ENCODE peak calls at places on chromosomes 2 and 18, in six cellular contexts. R, B, K, T, J and Q are unnamed samples.

GRCh38 chr2:201786471-201786870 is 5.7 kb upstream of the ALS2 start:
- DNase-seq in J (no peak), R (no peak), B (no peak), K (no peak), T (no peak), Q (no peak)

GRCh38 chr2:53568463-53568862 is 199.1 kb upstream of the CHAC2 start:
- DNase-seq in T (no peak), B (no peak), R (no peak), J (no peak), K (no peak), Q (no peak)

GRCh38 chr2:157246212-157247067 is 11.1 kb upstream of the GALNT5 start:
- DNase-seq in K (no peak), R (no peak), J (peak), B (no peak), T (no peak), Q (no peak)

GRCh38 chr18:26655010-26655613 is 106.8 kb upstream of the KCTD1 start:
- DNase-seq in B (no peak), T (no peak), J (no peak), K (no peak), R (no peak), Q (no peak)

GRCh38 chr18:77061946-77062517 is 70.6 kb downstream of the MBP start:
- DNase-seq in J (peak), B (no peak), R (no peak), K (no peak), T (no peak), Q (no peak)

GRCh38 chr2:130393318-130393910 is 37.6 kb downstream of the PTPN18 start:
- DNase-seq in K (no peak), T (no peak), J (no peak), B (no peak), R (no peak), Q (no peak)

GRCh38 chr2:20178404-20179178 is 46.3 kb downstream of the SDC1 start:
- DNase-seq in K (no peak), J (no peak), T (no peak), R (no peak), B (peak), Q (no peak)

GRCh38 chr2:221262651-221263050 is 309.5 kb downstream of the EPHA4 start:
- DNase-seq in K (no peak), J (no peak), B (no peak), T (no peak), R (no peak), Q (no peak)

GRCh38 chr18:61333746-61334490 is 688 bp downstream of the CDH20 start:
- DNase-seq in K (no peak), T (no peak), R (no peak), B (no peak), J (peak), Q (no peak)

GRCh38 chr2:120379916-120380893 is 34.3 kb downstream of the INHBB start:
- DNase-seq in B (no peak), R (no peak), T (no peak), K (no peak), J (no peak), Q (no peak)

GRCh38 chr2:120576509-120577474 is 158.9 kb upstream of the GLI2 start:
- DNase-seq in J (no peak), T (peak), B (no peak), K (peak), R (no peak), Q (no peak)

GRCh38 chr18:10421859-10422258 is 32.6 kb upstream of the APCDD1 start:
- DNase-seq in T (no peak), J (no peak), B (no peak), R (no peak), K (no peak), Q (no peak)

GRCh38 chr2:231306791-231307440 is 88.6 kb upstream of the B3GNT7 start:
- DNase-seq in R (no peak), J (peak), B (no peak), K (no peak), T (no peak), Q (no peak)

GRCh38 chr2:152497481-152498052 is 162.6 kb downstream of the FMNL2 start:
- DNase-seq in K (no peak), R (no peak), J (no peak), T (no peak), B (no peak), Q (no peak)

GRCh38 chr2:119119999-119120710 is 38.4 kb downstream of the C1QL2 start:
- DNase-seq in R (no peak), K (no peak), T (no peak), B (no peak), J (no peak), Q (no peak)

GRCh38 chr2:16348821-16349515 is 316.7 kb downstream of the CYRIA start:
- DNase-seq in B (no peak), T (no peak), K (no peak), R (no peak), J (no peak), Q (no peak)

GRCh38 chr2:44553456-44553855 is 191.7 kb downstream of the CAMKMT start:
- DNase-seq in K (no peak), R (no peak), J (no peak), B (no peak), T (no peak), Q (no peak)

GRCh38 chr2:51710222-51710621 is 678.3 kb upstream of the NRXN1 start:
- DNase-seq in R (no peak), T (peak), K (no peak), J (peak), B (no peak), Q (no peak)

GRCh38 chr2:102059151-102059550 is 67.4 kb downstream of the IL1R2 start:
- DNase-seq in R (no peak), K (no peak), J (no peak), B (no peak), T (no peak), Q (no peak)

GRCh38 chr18:40867452-40867851 is 1087.6 kb upstream of the PIK3C3 start:
- DNase-seq in B (no peak), K (no peak), J (no peak), R (no peak), T (no peak), Q (no peak)

GRCh38 chr18:40863801-40864200 is 1091.2 kb upstream of the PIK3C3 start:
- DNase-seq in B (no peak), T (no peak), R (no peak), K (no peak), J (no peak), Q (no peak)

GRCh38 chr18:40864846-40865245 is 1090.2 kb upstream of the PIK3C3 start:
- DNase-seq in R (no peak), J (no peak), T (no peak), B (no peak), K (no peak), Q (no peak)

GRCh38 chr18:40866013-40866644 is 1088.9 kb upstream of the PIK3C3 start:
- DNase-seq in R (no peak), T (no peak), K (no peak), B (no peak), J (no peak), Q (no peak)

DNA sequence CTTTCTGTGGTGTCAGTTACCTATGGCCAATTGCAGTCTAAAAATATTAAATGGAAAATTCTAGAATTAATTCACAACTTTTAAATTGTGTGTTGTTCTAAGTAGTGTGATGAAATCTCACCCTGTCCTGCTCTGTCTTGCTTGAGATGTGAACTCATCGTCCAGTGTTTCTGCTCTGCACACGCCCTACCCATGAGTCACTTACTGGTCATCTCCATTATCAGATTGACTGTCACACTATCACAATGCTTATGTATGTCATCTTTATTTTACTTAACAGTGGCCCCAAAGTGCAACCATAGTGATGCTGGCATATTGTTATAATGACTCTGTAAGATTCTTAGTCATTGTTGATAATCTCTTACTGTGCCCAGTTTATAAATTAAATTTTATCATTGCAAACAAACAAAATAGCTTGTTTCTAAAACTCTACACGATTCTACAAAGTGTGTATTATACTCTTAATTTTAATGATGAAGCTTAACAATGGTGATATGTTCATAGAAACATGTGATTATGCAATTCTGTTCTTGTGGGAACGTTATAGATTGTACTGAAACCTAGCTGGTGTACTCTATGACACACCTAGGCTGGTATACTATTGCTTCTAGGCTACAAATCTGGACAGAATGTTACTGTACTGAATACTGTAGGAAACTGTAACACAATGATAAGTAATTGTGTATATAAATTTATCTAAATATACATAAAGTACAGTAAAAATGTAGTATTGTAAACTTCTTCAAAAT is 1086.8 kb upstream of the PIK3C3 start:
- DNase-seq in R (no peak), B (no peak), T (no peak), J (no peak), K (no peak), Q (no peak)
- H3K27ac ChIP-seq in R (no peak), B (no peak), T (no peak), J (no peak), K (no peak), Q (no peak)

DNA sequence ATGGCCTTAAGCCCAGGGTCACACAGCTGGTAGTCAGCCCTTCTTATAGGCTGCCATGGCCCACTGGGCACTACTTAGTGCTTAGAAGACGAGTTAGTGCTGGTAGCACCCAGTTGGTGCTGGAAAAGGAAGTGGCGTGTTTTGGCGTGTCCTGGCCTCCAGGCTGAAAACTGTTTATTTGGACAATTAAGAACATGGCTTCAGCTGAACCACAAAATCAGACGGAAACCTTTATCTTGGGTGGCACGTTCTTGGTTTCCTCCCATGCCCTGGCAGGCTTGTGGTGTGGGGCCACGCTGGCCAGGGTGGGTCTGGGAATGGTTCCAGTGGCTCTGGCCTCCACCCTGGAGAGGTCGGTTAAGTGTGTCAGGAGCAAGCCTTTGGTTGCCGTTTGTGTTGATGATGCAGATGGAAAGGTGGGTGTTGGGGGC is 141.5 kb upstream of the HAAO start:
- DNase-seq in B (no peak), K (no peak), R (no peak), J (no peak), T (no peak), Q (no peak)
- H3K27ac ChIP-seq in B (no peak), K (no peak), R (peak), J (no peak), T (no peak), Q (no peak)

GRCh38 chr2:203759692-203760365 is 53.4 kb downstream of the CD28 start:
- DNase-seq in K (no peak), T (no peak), R (no peak), B (no peak), J (no peak), Q (no peak)
- H3K27ac ChIP-seq in K (no peak), T (no peak), R (no peak), B (no peak), J (no peak), Q (no peak)

DNA sequence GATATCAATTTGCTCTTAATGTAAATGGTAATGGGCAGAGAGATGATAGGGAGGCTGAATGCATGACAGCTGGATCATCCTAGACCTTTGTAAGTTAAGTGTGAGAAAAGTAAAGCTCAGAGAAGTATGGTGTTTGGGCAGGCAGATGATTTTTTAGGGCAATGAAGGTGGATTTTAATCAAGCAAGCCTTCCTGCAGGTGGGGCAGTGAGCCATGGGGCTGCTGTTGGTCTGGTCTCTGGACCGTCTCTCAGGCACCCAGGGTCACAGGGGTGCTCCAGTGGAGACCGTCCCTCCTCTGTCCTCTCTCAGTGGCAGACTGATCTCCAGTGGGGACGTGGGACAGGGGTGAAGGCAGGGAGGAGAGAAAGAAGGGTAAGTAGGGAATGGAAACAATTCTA is 69.8 kb upstream of the STK17B start:
- DNase-seq in J (no peak), R (no peak), K (no peak), T (no peak), B (no peak), Q (no peak)
- H3K27ac ChIP-seq in J (no peak), R (no peak), K (no peak), T (no peak), B (peak), Q (peak)

DNA sequence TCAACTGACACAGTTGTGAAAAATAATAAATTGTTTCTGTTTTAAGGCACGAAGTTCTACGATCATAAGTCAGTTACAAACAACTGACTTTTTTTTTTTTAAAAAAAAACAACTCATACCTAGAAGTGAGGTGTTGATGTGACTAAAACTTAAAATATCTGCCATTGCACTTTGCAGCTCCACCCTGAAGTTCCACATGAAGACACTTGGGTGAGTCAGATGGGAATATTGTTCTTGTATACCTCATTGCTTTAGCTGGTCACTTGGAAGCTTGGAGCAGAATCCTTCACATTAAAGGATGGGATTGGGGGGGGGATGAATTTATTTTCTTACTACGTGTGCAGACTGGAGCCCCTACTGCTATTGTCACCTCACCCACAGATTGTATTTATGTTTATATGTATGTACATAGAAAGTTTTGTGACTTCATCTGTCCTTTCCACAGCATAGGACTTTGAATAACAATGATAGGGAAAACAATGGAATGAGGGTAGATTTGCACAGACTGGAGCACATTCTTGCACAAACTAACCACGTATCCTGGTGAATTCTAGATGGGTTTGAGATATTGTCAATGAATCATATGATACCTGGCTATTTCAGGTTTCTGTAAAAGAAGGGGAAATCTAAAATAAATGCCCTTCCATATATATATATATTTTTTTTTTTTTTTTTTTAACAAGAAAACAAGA is 57.9 kb upstream of the ARHGAP15 start:
- DNase-seq in J (no peak), T (no peak), B (no peak), R (no peak), K (no peak), Q (no peak)
- H3K27ac ChIP-seq in J (no peak), T (no peak), B (no peak), R (no peak), K (no peak), Q (no peak)

GRCh38 chr2:31764169-31764568 is 183.4 kb upstream of the SRD5A2 start:
- DNase-seq in R (no peak), B (no peak), J (no peak), K (no peak), T (no peak), Q (no peak)
- H3K27ac ChIP-seq in R (no peak), B (no peak), J (no peak), K (no peak), T (no peak), Q (no peak)

DNA sequence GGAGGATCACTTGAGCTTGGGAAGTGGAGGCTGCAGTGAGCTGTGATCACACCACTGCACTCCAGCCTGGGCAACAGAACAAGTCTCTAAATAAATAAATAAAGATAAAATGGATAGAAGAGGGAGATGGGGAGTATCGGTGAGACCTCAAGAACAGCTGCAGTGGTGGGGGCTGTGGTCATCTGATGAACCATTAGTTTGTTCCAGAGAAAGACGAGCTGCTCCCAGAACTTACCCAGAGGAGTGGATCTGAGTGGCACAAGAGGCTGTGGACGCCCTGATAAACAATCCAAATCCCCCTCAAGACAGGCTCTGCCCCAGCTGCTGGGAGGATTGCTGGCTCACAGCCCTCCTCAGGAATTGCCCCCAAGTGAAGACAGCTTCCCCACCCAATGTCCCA is 26.7 kb downstream of the TMEM127 start:
- DNase-seq in R (no peak), K (no peak), B (no peak), T (no peak), J (no peak), Q (no peak)
- H3K27ac ChIP-seq in R (no peak), K (no peak), B (no peak), T (no peak), J (no peak), Q (no peak)